ENCODE peak calls at places on chromosomes 6 and 20, in four cellular contexts. T, C, S and F are unnamed samples.

GRCh38 chr6:87660226-87660886 is 41.7 kb downstream of the AKIRIN2 start:
- DNase-seq in S (peak), T (no peak), C (no peak), F (peak)

GRCh38 chr20:31515072-31515774 is 981 bp downstream of the HM13 start:
- DNase-seq in T (no peak), C (no peak), S (no peak), F (no peak)

GRCh38 chr20:56503911-56504310 is 20.6 kb upstream of the FAM209A start:
- DNase-seq in C (no peak), T (no peak), S (no peak), F (no peak)

GRCh38 chr6:27565839-27566779 is 93.2 kb upstream of the ZNF184 start:
- DNase-seq in T (no peak), S (no peak), C (no peak), F (no peak)

GRCh38 chr20:39124064-39124463 is 161.9 kb downstream of the DHX35 start:
- DNase-seq in S (no peak), C (no peak), T (no peak), F (no peak)

GRCh38 chr6:102398788-102399390 is 1005.4 kb downstream of the GRIK2 start:
- DNase-seq in C (no peak), T (no peak), S (no peak), F (no peak)

GRCh38 chr6:149480502-149481280 is 4.1 kb downstream of the ZC3H12D start:
- DNase-seq in S (no peak), C (no peak), T (no peak), F (no peak)

GRCh38 chr6:83867527-83868161 is 8.2 kb downstream of the CYB5R4 start:
- DNase-seq in S (peak), C (peak), T (no peak), F (peak)

GRCh38 chr6:6317825-6318733 is 2.4 kb downstream of the F13A1 start:
- DNase-seq in S (no peak), C (no peak), T (no peak), F (no peak)

GRCh38 chr20:22490287-22491187 is 93.8 kb downstream of the FOXA2 start:
- DNase-seq in C (no peak), T (no peak), S (no peak), F (no peak)

GRCh38 chr6:118464620-118465019 is 83.5 kb upstream of the PLN start:
- DNase-seq in T (no peak), C (no peak), S (no peak), F (no peak)

GRCh38 chr6:42236030-42236429 is 18.4 kb upstream of the MRPS10 start:
- DNase-seq in C (no peak), T (no peak), S (no peak), F (no peak)

GRCh38 chr6:132161283-132161682 is 210.1 kb upstream of the CCN2 start:
- DNase-seq in C (no peak), T (no peak), S (peak), F (no peak)

GRCh38 chr20:32918751-32919150 is 60.0 kb downstream of the EFCAB8 start:
- DNase-seq in T (no peak), S (no peak), C (no peak), F (no peak)

GRCh38 chr6:13710552-13711383 is 867 bp downstream of the RANBP9 start:
- DNase-seq in S (no peak), C (peak), T (peak), F (no peak)

GRCh38 chr20:14992961-14993360 is 655.5 kb upstream of the FLRT3 start:
- DNase-seq in S (peak), C (peak), T (no peak), F (no peak)

GRCh38 chr6:117425431-117426153 is at the start of gene ROS1:
- DNase-seq in S (no peak), C (no peak), T (no peak), F (no peak)

GRCh38 chr6:11700118-11700718 is 78.4 kb downstream of the ADTRP start:
- DNase-seq in T (peak), S (no peak), C (no peak), F (no peak)

GRCh38 chr20:44644384-44645131 is 6.9 kb downstream of the ADA start:
- DNase-seq in S (no peak), T (peak), C (no peak), F (no peak)

GRCh38 chr20:45934046-45934586 is 367 bp upstream of the PCIF1 start:
- DNase-seq in C (peak), S (peak), T (peak), F (no peak)

GRCh38 chr6:169574420-169574819 is 127.4 kb downstream of the WDR27 start:
- DNase-seq in T (no peak), S (no peak), C (no peak), F (no peak)

GRCh38 chr6:148367418-148368024 is 24.9 kb downstream of the SASH1 start:
- DNase-seq in C (no peak), S (peak), T (no peak), F (peak)

GRCh38 chr6:139765825-139766285 is 391.4 kb upstream of the CITED2 start:
- DNase-seq in T (no peak), C (no peak), S (peak), F (peak)

GRCh38 chr6:137641474-137642077 is 147.4 kb upstream of the OLIG3 start:
- DNase-seq in T (peak), S (peak), C (peak), F (peak)